ENCODE peak calls at places on chromosomes 12 and 14, in five cellular contexts. One of them, this sample, is unnamed.
A peak's percentile ranks its signal among the peaks of the same experiment; 100 is the strongest.

GRCh38 chr12:5965950-5966383 is 20.9 kb upstream of the ANO2 start:
- DNase-seq in IMR-90: peak; percentile 34
- DNase-seq in A549: peak; percentile 63
- DNase-seq in K562: peak; percentile 52
- DNase-seq in H1: peak; percentile 81
- DNase-seq in this sample: peak; percentile 28

GRCh38 chr12:46886541-46887041 is 60.8 kb upstream of the SLC38A4 start:
- DNase-seq in IMR-90: peak; percentile 51
- DNase-seq in A549: no peak
- DNase-seq in K562: no peak
- DNase-seq in H1: no peak
- DNase-seq in this sample: peak; percentile 2

GRCh38 chr12:114834621-114835020 is 150.6 kb upstream of the TBX3 start:
- DNase-seq in IMR-90: peak; percentile 46
- DNase-seq in A549: no peak
- DNase-seq in K562: no peak
- DNase-seq in H1: no peak
- DNase-seq in this sample: no peak

GRCh38 chr12:89309452-89309802 is 42.9 kb downstream of the DUSP6 start:
- DNase-seq in IMR-90: no peak
- DNase-seq in A549: no peak
- DNase-seq in K562: no peak
- DNase-seq in H1: no peak
- DNase-seq in this sample: no peak

GRCh38 chr12:27511031-27511722 is 12.8 kb upstream of the PPFIBP1 start:
- DNase-seq in IMR-90: peak; percentile 72
- DNase-seq in A549: no peak
- DNase-seq in K562: no peak
- DNase-seq in H1: no peak
- DNase-seq in this sample: no peak

GRCh38 chr12:85413266-85413665 is 133.2 kb downstream of the ALX1 start:
- DNase-seq in IMR-90: no peak
- DNase-seq in A549: no peak
- DNase-seq in K562: no peak
- DNase-seq in H1: no peak
- DNase-seq in this sample: no peak

GRCh38 chr12:127342861-127343260 is 924.1 kb upstream of the TMEM132C start:
- DNase-seq in IMR-90: no peak
- DNase-seq in A549: no peak
- DNase-seq in K562: no peak
- DNase-seq in H1: no peak
- DNase-seq in this sample: no peak

GRCh38 chr12:90064759-90065158 is 356.1 kb upstream of the ATP2B1 start:
- DNase-seq in IMR-90: peak; percentile 6
- DNase-seq in A549: no peak
- DNase-seq in K562: no peak
- DNase-seq in H1: no peak
- DNase-seq in this sample: no peak

GRCh38 chr14:94009767-94010166 is 12.7 kb downstream of the CCDC197 start:
- DNase-seq in IMR-90: peak; percentile 63
- DNase-seq in A549: no peak
- DNase-seq in K562: no peak
- DNase-seq in H1: no peak
- DNase-seq in this sample: no peak

DNA sequence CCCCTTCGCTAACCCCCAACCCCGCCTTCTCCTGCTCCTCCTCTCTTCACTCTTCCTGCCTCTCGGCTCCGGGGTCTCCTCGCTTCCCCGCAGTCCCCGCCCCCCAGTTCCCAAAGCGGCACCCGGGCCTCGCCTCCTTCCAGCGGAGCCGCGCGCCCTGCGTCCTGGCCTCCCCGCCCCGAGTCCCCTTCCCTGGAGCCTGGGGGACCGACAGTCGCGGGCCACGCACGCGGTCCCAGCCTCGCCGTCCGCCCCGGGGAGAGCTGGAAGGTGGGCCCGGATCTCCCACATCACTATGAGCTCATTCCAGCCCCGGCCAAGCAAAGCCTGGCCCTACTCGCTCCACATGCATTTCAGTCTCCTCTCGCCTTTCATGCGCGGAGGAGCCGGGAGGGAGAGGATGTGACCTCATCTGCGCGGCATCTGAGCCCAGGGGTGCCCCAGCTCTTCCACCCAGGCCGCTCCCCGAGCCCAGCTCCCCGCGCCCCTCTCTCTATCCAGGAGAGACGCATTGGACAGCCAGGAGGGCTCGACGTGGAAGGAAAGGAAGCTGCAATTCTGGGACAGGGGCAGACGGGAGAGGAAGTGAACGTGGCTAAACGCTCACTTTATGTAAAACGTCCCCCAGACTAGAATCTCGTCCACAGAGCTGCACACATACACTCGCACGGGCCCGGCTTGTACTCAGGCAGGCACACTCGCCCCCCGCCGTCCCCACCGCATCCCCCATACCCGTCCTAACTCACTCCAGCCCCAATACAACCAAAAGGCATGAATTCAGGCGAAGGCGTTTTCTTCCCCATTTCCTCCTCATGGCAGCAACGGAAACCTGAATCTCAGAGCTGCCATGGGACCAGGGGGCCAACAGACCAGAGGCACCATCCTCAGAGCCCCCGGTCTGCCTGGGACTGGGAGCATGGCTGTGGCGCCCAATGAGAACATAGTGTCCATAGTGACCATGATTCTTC is 108.7 kb upstream of the CCND2 start:
- DNase-seq in IMR-90: peak; percentile 75
- DNase-seq in A549: no peak
- DNase-seq in K562: no peak
- DNase-seq in H1: peak; percentile 78
- DNase-seq in this sample: no peak
- TF ChIP-seq MAFK in IMR-90: no peak
- TF ChIP-seq MAFK in A549: no peak
- TF ChIP-seq MAFK in K562: no peak
- TF ChIP-seq MAFK in H1: no peak
- TF ChIP-seq MAFK in this sample: no peak

GRCh38 chr12:125287155-125287847 is 222.1 kb downstream of the AACS start:
- DNase-seq in IMR-90: no peak
- DNase-seq in A549: no peak
- DNase-seq in K562: no peak
- DNase-seq in H1: no peak
- DNase-seq in this sample: no peak
- TF ChIP-seq MAFK in IMR-90: no peak
- TF ChIP-seq MAFK in A549: no peak
- TF ChIP-seq MAFK in K562: no peak
- TF ChIP-seq MAFK in H1: no peak
- TF ChIP-seq MAFK in this sample: no peak

GRCh38 chr14:59629384-59630158 is 53.0 kb upstream of the CCDC175 start:
- DNase-seq in IMR-90: no peak
- DNase-seq in A549: no peak
- DNase-seq in K562: no peak
- DNase-seq in H1: no peak
- DNase-seq in this sample: no peak
- TF ChIP-seq MAFK in IMR-90: no peak
- TF ChIP-seq MAFK in A549: no peak
- TF ChIP-seq MAFK in K562: no peak
- TF ChIP-seq MAFK in H1: no peak
- TF ChIP-seq MAFK in this sample: no peak

GRCh38 chr14:53368714-53369191 is 215.6 kb upstream of the DDHD1 start:
- DNase-seq in IMR-90: peak; percentile 88
- DNase-seq in A549: peak; percentile 22
- DNase-seq in K562: no peak
- DNase-seq in H1: no peak
- DNase-seq in this sample: no peak
- TF ChIP-seq MAFK in IMR-90: no peak
- TF ChIP-seq MAFK in A549: no peak
- TF ChIP-seq MAFK in K562: no peak
- TF ChIP-seq MAFK in H1: no peak
- TF ChIP-seq MAFK in this sample: no peak

This sample was measured in HepG2.